ENCODE peak calls at places on chromosomes 5 and 9, in four cellular contexts. One of them, this sample, is unnamed.

GRCh38 chr5:55231476-55232193 is 1.8 kb downstream of the CCNO start:
- DNase-seq in AG10803: no peak
- DNase-seq in adrenal gland: no peak
- DNase-seq in OCI-LY7: no peak
- DNase-seq in this sample: no peak

GRCh38 chr5:17123010-17123409 is 94.4 kb upstream of the BASP1 start:
- DNase-seq in AG10803: peak
- DNase-seq in adrenal gland: no peak
- DNase-seq in OCI-LY7: no peak
- DNase-seq in this sample: no peak

GRCh38 chr9:77712533-77713130 is 64.5 kb upstream of the GNA14 start:
- DNase-seq in AG10803: peak
- DNase-seq in adrenal gland: no peak
- DNase-seq in OCI-LY7: no peak
- DNase-seq in this sample: peak

GRCh38 chr5:92518318-92518913 is 1062.6 kb downstream of the NR2F1-AS1 start:
- DNase-seq in AG10803: peak
- DNase-seq in adrenal gland: peak
- DNase-seq in OCI-LY7: peak
- DNase-seq in this sample: no peak

GRCh38 chr5:55154893-55155292 is 5.1 kb upstream of the GPX8 start:
- DNase-seq in AG10803: peak
- DNase-seq in adrenal gland: no peak
- DNase-seq in OCI-LY7: no peak
- DNase-seq in this sample: no peak

GRCh38 chr9:37174247-37174646 is 53.9 kb downstream of the ZCCHC7 start:
- DNase-seq in AG10803: peak
- DNase-seq in adrenal gland: no peak
- DNase-seq in OCI-LY7: no peak
- DNase-seq in this sample: no peak

GRCh38 chr5:72280655-72281069 is 39.4 kb downstream of the MRPS27 start:
- DNase-seq in AG10803: peak
- DNase-seq in adrenal gland: no peak
- DNase-seq in OCI-LY7: no peak
- DNase-seq in this sample: no peak

GRCh38 chr5:137826067-137826466 is 41.6 kb upstream of the MYOT start:
- DNase-seq in AG10803: no peak
- DNase-seq in adrenal gland: no peak
- DNase-seq in OCI-LY7: no peak
- DNase-seq in this sample: no peak

GRCh38 chr5:112906637-112907036 is 15.4 kb downstream of the REEP5 start:
- DNase-seq in AG10803: no peak
- DNase-seq in adrenal gland: no peak
- DNase-seq in OCI-LY7: no peak
- DNase-seq in this sample: no peak

GRCh38 chr5:143968071-143968878 is 156.3 kb downstream of the HMHB1 start:
- DNase-seq in AG10803: peak
- DNase-seq in adrenal gland: no peak
- DNase-seq in OCI-LY7: peak
- DNase-seq in this sample: peak

GRCh38 chr5:132471006-132471907 is 19.3 kb downstream of the IRF1 start:
- DNase-seq in AG10803: no peak
- DNase-seq in adrenal gland: no peak
- DNase-seq in OCI-LY7: no peak
- DNase-seq in this sample: no peak

GRCh38 chr9:93579711-93580516 is 3.5 kb downstream of the PHF2 start:
- DNase-seq in AG10803: no peak
- DNase-seq in adrenal gland: peak
- DNase-seq in OCI-LY7: no peak
- DNase-seq in this sample: no peak

GRCh38 chr9:14027114-14027812 is 286.7 kb downstream of the NFIB start:
- DNase-seq in AG10803: no peak
- DNase-seq in adrenal gland: no peak
- DNase-seq in OCI-LY7: no peak
- DNase-seq in this sample: no peak

GRCh38 chr5:132760601-132761317 is 13.5 kb downstream of the CCNI2 start:
- DNase-seq in AG10803: no peak
- DNase-seq in adrenal gland: no peak
- DNase-seq in OCI-LY7: no peak
- DNase-seq in this sample: no peak

GRCh38 chr9:81191222-81191621 is 498.1 kb downstream of the TLE1 start:
- DNase-seq in AG10803: no peak
- DNase-seq in adrenal gland: no peak
- DNase-seq in OCI-LY7: no peak
- DNase-seq in this sample: no peak

GRCh38 chr9:107251756-107252322 is 31.2 kb upstream of the RAD23B start:
- DNase-seq in AG10803: peak
- DNase-seq in adrenal gland: peak
- DNase-seq in OCI-LY7: no peak
- DNase-seq in this sample: no peak

GRCh38 chr5:88663793-88664216 is 219.2 kb downstream of the MEF2C start:
- DNase-seq in AG10803: no peak
- DNase-seq in adrenal gland: no peak
- DNase-seq in OCI-LY7: no peak
- DNase-seq in this sample: no peak

GRCh38 chr9:88075966-88076285 is 62.3 kb downstream of the SPATA31C2 start:
- DNase-seq in AG10803: no peak
- DNase-seq in adrenal gland: no peak
- DNase-seq in OCI-LY7: no peak
- DNase-seq in this sample: no peak

GRCh38 chr9:75803130-75803529 is 87.3 kb upstream of the PCSK5 start:
- DNase-seq in AG10803: peak
- DNase-seq in adrenal gland: no peak
- DNase-seq in OCI-LY7: no peak
- DNase-seq in this sample: peak

GRCh38 chr5:50667079-50667652 is 729 bp downstream of the PARP8 start:
- DNase-seq in AG10803: peak
- DNase-seq in adrenal gland: peak
- DNase-seq in OCI-LY7: peak
- DNase-seq in this sample: no peak

GRCh38 chr9:14780251-14780650 is 57.7 kb upstream of the CER1 start:
- DNase-seq in AG10803: no peak
- DNase-seq in adrenal gland: peak
- DNase-seq in OCI-LY7: no peak
- DNase-seq in this sample: no peak

GRCh38 chr9:33109850-33110595 is 33.5 kb upstream of the SMU1 start:
- DNase-seq in AG10803: no peak
- DNase-seq in adrenal gland: peak
- DNase-seq in OCI-LY7: no peak
- DNase-seq in this sample: no peak

GRCh38 chr5:180825768-180826525 is 23.3 kb upstream of the MGAT1 start:
- DNase-seq in AG10803: peak
- DNase-seq in adrenal gland: peak
- DNase-seq in OCI-LY7: no peak
- DNase-seq in this sample: peak

This sample was measured in kidney epithelial cell.